ENCODE peak calls at places on chromosomes 13 and 19, in nine cellular contexts. Q, H, B, G, N, W, D, P and O are unnamed samples.

GRCh38 chr13:39960206-39960605 is 304.7 kb downstream of the COG6 start:
- DNase-seq in Q (no peak), H (no peak), B (no peak), G (no peak), N (no peak), W (no peak), D (no peak), P (no peak), O (no peak)

GRCh38 chr13:34276764-34277163 is 458.8 kb downstream of the RFC3 start:
- DNase-seq in Q (no peak), H (no peak), B (no peak), G (no peak), N (no peak), W (no peak), D (no peak), P (no peak), O (no peak)

GRCh38 chr13:30572859-30573275 is 44.9 kb upstream of the USPL1 start:
- DNase-seq in Q (no peak), H (no peak), B (peak), G (no peak), N (no peak), W (peak), D (peak), P (peak), O (no peak)

GRCh38 chr19:29805026-29805925 is 6.5 kb upstream of the CCNE1 start:
- DNase-seq in Q (no peak), H (no peak), B (peak), G (no peak), N (no peak), W (no peak), D (no peak), P (no peak), O (no peak)

GRCh38 chr13:65054277-65054676 is 2175.9 kb downstream of the PCDH9 start:
- DNase-seq in Q (no peak), H (no peak), B (no peak), G (no peak), N (no peak), W (no peak), D (no peak), P (no peak), O (no peak)

GRCh38 chr13:105773241-105773640 is 762.2 kb downstream of the EFNB2 start:
- DNase-seq in Q (no peak), H (no peak), B (no peak), G (no peak), N (peak), W (no peak), D (peak), P (no peak), O (no peak)

GRCh38 chr19:8423821-8424223 is 10.7 kb downstream of the MARCHF2 start:
- DNase-seq in Q (peak), H (peak), B (peak), G (peak), N (peak), W (peak), D (no peak), P (peak), O (no peak)

GRCh38 chr19:35642798-35643254 is 1.3 kb downstream of the ETV2 start:
- DNase-seq in Q (no peak), H (peak), B (no peak), G (no peak), N (no peak), W (no peak), D (no peak), P (no peak), O (no peak)

GRCh38 chr19:5225486-5226345 is 114.9 kb downstream of the PTPRS start:
- DNase-seq in Q (no peak), H (no peak), B (no peak), G (no peak), N (peak), W (no peak), D (peak), P (no peak), O (no peak)

GRCh38 chr13:30722361-30722760 is 13.0 kb upstream of the ALOX5AP start:
- DNase-seq in Q (no peak), H (no peak), B (peak), G (no peak), N (no peak), W (no peak), D (no peak), P (no peak), O (no peak)

GRCh38 chr13:108349269-108349668 is 79.8 kb downstream of the TNFSF13B start:
- DNase-seq in Q (no peak), H (no peak), B (no peak), G (no peak), N (no peak), W (no peak), D (no peak), P (no peak), O (no peak)

GRCh38 chr13:49292742-49293498 is 45.2 kb downstream of the CDADC1 start:
- DNase-seq in Q (no peak), H (no peak), B (no peak), G (no peak), N (no peak), W (no peak), D (peak), P (peak), O (peak)

GRCh38 chr13:110280996-110281688 is 25.8 kb downstream of the COL4A1 start:
- DNase-seq in Q (peak), H (peak), B (no peak), G (no peak), N (no peak), W (no peak), D (no peak), P (no peak), O (no peak)

GRCh38 chr13:112516218-112516617 is 71.7 kb downstream of the TUBGCP3 start:
- DNase-seq in Q (no peak), H (no peak), B (no peak), G (no peak), N (no peak), W (no peak), D (no peak), P (no peak), O (no peak)

GRCh38 chr13:49026851-49027250 is 51.1 kb downstream of the FNDC3A start:
- DNase-seq in Q (no peak), H (no peak), B (no peak), G (no peak), N (no peak), W (no peak), D (no peak), P (no peak), O (no peak)

DNA sequence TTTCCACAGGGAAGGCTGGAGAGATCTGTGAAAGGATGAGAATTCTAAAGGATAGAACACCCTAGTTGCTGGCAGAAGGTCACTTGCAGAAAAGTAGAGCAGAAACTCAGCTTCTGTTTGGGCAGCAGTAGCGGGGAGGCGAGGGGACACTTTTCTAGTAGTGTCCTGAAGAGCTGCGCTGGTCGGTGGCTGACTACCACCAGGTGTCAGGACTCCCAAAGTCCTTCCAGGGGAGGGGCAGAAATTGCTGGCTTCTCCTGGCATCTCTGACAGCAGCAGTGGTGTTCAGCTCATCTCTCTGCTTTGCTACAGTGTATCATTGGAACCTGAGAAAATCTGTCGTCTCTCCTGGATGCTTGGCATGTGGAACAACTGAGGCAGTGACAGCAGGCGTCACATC is 120.9 kb downstream of the ZDHHC20 start:
- DNase-seq in Q (no peak), H (no peak), B (peak), G (no peak), N (no peak), W (peak), D (no peak), P (no peak), O (no peak)
- TF ChIP-seq CTCF in Q (no peak), H (no peak), B (no peak), G (no peak), N (no peak), W (peak), D (peak), P (peak), O (no peak)

DNA sequence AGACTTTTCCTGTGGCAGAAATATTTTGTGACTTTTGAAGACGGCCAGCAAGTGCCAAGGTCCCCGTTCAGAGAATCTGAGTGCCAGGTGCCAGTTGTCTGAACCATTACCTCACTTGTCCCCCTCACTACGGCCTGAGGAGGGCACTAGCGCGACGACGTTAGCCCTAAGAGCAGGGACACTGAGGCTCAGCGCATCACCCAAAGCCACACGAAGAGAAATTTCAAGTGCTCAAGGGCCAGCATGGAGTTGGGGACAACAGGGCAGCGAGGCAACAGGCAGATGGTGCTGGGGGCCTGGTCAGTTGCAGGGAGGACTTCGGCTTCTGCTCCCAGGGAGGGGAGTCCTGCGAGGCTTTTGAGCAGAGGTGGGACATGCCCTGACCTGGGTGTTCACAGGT is 9.5 kb upstream of the TYK2 start:
- DNase-seq in Q (no peak), H (no peak), B (no peak), G (no peak), N (no peak), W (no peak), D (peak), P (no peak), O (no peak)
- TF ChIP-seq CTCF in Q (no peak), H (no peak), B (peak), G (no peak), N (no peak), W (peak), D (peak), P (peak), O (no peak)

GRCh38 chr19:14073925-14074838 is 1.6 kb downstream of the MISP3 start:
- DNase-seq in Q (no peak), H (peak), B (peak), G (peak), N (peak), W (peak), D (peak), P (no peak), O (no peak)
- TF ChIP-seq CTCF in Q (no peak), H (no peak), B (no peak), G (no peak), N (no peak), W (no peak), D (no peak), P (no peak), O (no peak)

DNA sequence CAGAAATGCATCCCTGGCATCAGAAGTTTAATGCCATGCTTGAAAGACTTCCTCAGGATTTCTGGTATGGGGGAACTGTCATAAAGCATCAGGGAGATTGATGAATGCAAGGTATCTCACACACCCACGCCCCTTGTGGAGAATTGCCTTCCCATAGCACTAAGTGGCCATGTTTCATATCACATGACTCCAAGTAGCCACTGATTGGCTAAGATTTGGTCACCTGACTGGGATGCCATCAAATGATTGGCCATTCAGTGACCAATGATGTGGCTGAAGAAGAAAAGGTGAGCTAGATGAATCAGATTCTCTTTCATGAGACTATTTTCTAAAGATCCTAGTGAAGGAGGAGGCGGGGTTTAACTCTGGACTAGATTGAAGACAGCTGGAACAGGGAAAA is 7.3 kb downstream of the KLK8 start:
- DNase-seq in Q (no peak), H (no peak), B (peak), G (no peak), N (no peak), W (no peak), D (peak), P (no peak), O (no peak)
- TF ChIP-seq CTCF in Q (no peak), H (no peak), B (no peak), G (no peak), N (no peak), W (no peak), D (no peak), P (no peak), O (no peak)

DNA sequence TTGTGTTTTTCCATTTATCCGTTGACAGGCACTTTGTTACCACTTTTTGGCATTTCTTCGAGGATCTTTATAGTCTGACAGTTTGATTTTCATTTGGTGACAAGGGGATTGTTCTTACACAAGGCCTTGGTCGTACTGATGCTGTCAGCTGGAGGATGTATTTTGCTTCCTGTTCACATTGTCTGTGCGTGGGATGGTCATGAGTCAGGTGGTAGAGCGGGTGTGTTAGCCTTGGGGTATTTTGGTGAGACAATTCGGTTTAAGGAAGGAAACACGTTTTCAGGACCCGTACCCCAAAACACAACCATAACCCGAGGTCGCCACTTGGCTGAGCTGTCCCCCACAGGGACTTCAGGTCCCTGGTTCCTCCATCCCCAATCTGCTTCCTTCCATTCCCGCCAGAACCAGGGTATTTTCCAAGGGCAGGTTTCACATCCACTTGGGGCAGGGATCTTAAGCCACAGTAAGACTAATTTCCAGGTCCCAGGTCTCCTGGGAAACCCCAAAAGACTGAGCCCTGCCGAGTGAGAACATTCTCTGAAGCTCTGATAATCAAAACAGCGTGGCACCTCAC is 15.0 kb downstream of the MYO9B start:
- DNase-seq in Q (no peak), H (no peak), B (no peak), G (no peak), N (no peak), W (peak), D (no peak), P (peak), O (no peak)
- TF ChIP-seq CTCF in Q (no peak), H (no peak), B (no peak), G (no peak), N (no peak), W (no peak), D (no peak), P (no peak), O (no peak)

DNA sequence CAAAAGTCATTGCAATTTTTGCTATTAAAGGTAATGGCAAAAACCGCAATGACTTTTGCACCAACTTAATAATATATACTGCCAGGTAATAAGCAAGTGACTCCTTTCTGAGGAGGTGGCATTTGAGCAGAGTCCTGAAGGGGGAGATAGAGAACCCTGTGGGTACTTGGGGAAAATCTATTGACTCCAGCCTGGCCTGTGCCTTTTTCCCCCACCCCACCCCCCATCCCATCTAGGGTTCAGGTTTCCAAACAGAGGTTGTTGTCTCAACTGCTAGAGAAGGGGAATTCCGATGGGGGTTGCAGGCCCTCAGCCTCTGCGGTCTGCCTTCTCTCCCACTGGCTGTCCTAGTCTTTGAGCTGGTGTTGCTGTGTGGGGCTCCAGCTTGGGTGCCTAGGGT is 11.5 kb downstream of the S1PR2 start:
- DNase-seq in Q (no peak), H (no peak), B (peak), G (no peak), N (peak), W (peak), D (no peak), P (peak), O (no peak)
- TF ChIP-seq CTCF in Q (peak), H (no peak), B (peak), G (peak), N (peak), W (peak), D (peak), P (peak), O (peak)

GRCh38 chr19:48308695-48309586 is 16.4 kb upstream of the EMP3 start:
- DNase-seq in Q (no peak), H (no peak), B (no peak), G (no peak), N (no peak), W (peak), D (peak), P (no peak), O (no peak)
- TF ChIP-seq CTCF in Q (no peak), H (no peak), B (peak), G (no peak), N (no peak), W (peak), D (peak), P (peak), O (no peak)